ENCODE peak calls at places on chromosomes 7 and 10, in five cellular contexts. One of them, this sample, is unnamed.
A peak's percentile ranks its signal among the peaks of the same experiment; 100 is the strongest.

GRCh38 chr7:106216517-106217088 is 68.2 kb downstream of the NAMPT start:
- DNase-seq in HepG2: no peak
- DNase-seq in mesenchymal stem cell: peak; percentile 93
- DNase-seq in mesendoderm: peak; percentile 62
- DNase-seq in endodermal cell: peak; percentile 49
- DNase-seq in this sample: no peak

GRCh38 chr7:121369462-121369861 is 26.6 kb downstream of the FAM3C start:
- DNase-seq in HepG2: peak; percentile 2
- DNase-seq in mesenchymal stem cell: peak; percentile 59
- DNase-seq in mesendoderm: no peak
- DNase-seq in endodermal cell: no peak
- DNase-seq in this sample: no peak

GRCh38 chr10:97483526-97483925 is 14.7 kb downstream of the MMS19 start:
- DNase-seq in HepG2: no peak
- DNase-seq in mesenchymal stem cell: no peak
- DNase-seq in mesendoderm: no peak
- DNase-seq in endodermal cell: no peak
- DNase-seq in this sample: no peak

GRCh38 chr10:58028597-58029366 is 238.9 kb downstream of the IPMK start:
- DNase-seq in HepG2: no peak
- DNase-seq in mesenchymal stem cell: peak; percentile 58
- DNase-seq in mesendoderm: no peak
- DNase-seq in endodermal cell: no peak
- DNase-seq in this sample: no peak

GRCh38 chr10:117350905-117351304 is 24.3 kb downstream of the PDZD8 start:
- DNase-seq in HepG2: no peak
- DNase-seq in mesenchymal stem cell: no peak
- DNase-seq in mesendoderm: no peak
- DNase-seq in endodermal cell: no peak
- DNase-seq in this sample: no peak

GRCh38 chr7:32890553-32891045 is 961 bp downstream of the KBTBD2 start:
- DNase-seq in HepG2: peak; percentile 44
- DNase-seq in mesenchymal stem cell: peak; percentile 90
- DNase-seq in mesendoderm: peak; percentile 55
- DNase-seq in endodermal cell: peak; percentile 57
- DNase-seq in this sample: no peak

GRCh38 chr10:130026670-130027456 is 62.8 kb upstream of the EBF3 start:
- DNase-seq in HepG2: no peak
- DNase-seq in mesenchymal stem cell: no peak
- DNase-seq in mesendoderm: no peak
- DNase-seq in endodermal cell: no peak
- DNase-seq in this sample: no peak

GRCh38 chr10:71398991-71399375 is 2.3 kb downstream of the CDH23 start:
- DNase-seq in HepG2: no peak
- DNase-seq in mesenchymal stem cell: no peak
- DNase-seq in mesendoderm: no peak
- DNase-seq in endodermal cell: peak; percentile 52
- DNase-seq in this sample: no peak

GRCh38 chr10:78472542-78472890 is 438.9 kb downstream of the RPS24 start:
- DNase-seq in HepG2: no peak
- DNase-seq in mesenchymal stem cell: no peak
- DNase-seq in mesendoderm: no peak
- DNase-seq in endodermal cell: no peak
- DNase-seq in this sample: no peak

GRCh38 chr7:150954986-150955518 is 23.1 kb downstream of the KCNH2 start:
- DNase-seq in HepG2: no peak
- DNase-seq in mesenchymal stem cell: no peak
- DNase-seq in mesendoderm: no peak
- DNase-seq in endodermal cell: no peak
- DNase-seq in this sample: no peak

GRCh38 chr10:114856544-114857287 is 35.1 kb downstream of the FHIP2A start:
- DNase-seq in HepG2: no peak
- DNase-seq in mesenchymal stem cell: peak; percentile 64
- DNase-seq in mesendoderm: peak; percentile 28
- DNase-seq in endodermal cell: no peak
- DNase-seq in this sample: no peak

GRCh38 chr10:42476101-42476500 is 162.3 kb downstream of the ZNF33B start:
- DNase-seq in HepG2: no peak
- DNase-seq in mesenchymal stem cell: no peak
- DNase-seq in mesendoderm: no peak
- DNase-seq in endodermal cell: no peak
- DNase-seq in this sample: no peak

GRCh38 chr7:81607987-81608386 is 161.9 kb downstream of the HGF start:
- DNase-seq in HepG2: no peak
- DNase-seq in mesenchymal stem cell: no peak
- DNase-seq in mesendoderm: no peak
- DNase-seq in endodermal cell: no peak
- DNase-seq in this sample: no peak

GRCh38 chr7:48183370-48183743 is 12.1 kb downstream of the ABCA13 start:
- DNase-seq in HepG2: no peak
- DNase-seq in mesenchymal stem cell: peak; percentile 9
- DNase-seq in mesendoderm: no peak
- DNase-seq in endodermal cell: no peak
- DNase-seq in this sample: no peak

GRCh38 chr10:7950981-7951847 is 103.3 kb upstream of the GATA3 start:
- DNase-seq in HepG2: peak; percentile 37
- DNase-seq in mesenchymal stem cell: peak; percentile 44
- DNase-seq in mesendoderm: no peak
- DNase-seq in endodermal cell: no peak
- DNase-seq in this sample: no peak

GRCh38 chr10:6667679-6668270 is 87.7 kb upstream of the PRKCQ start:
- DNase-seq in HepG2: peak; percentile 18
- DNase-seq in mesenchymal stem cell: peak; percentile 49
- DNase-seq in mesendoderm: peak; percentile 57
- DNase-seq in endodermal cell: peak; percentile 74
- DNase-seq in this sample: no peak

GRCh38 chr7:129771928-129772479 is 160.5 kb downstream of the NRF1 start:
- DNase-seq in HepG2: no peak
- DNase-seq in mesenchymal stem cell: no peak
- DNase-seq in mesendoderm: peak; percentile 41
- DNase-seq in endodermal cell: peak; percentile 67
- DNase-seq in this sample: no peak

GRCh38 chr10:113488186-113488585 is 64.7 kb upstream of the HABP2 start:
- DNase-seq in HepG2: no peak
- DNase-seq in mesenchymal stem cell: no peak
- DNase-seq in mesendoderm: no peak
- DNase-seq in endodermal cell: no peak
- DNase-seq in this sample: no peak

GRCh38 chr7:57370066-57370738 is 79.8 kb upstream of the ZNF716 start:
- DNase-seq in HepG2: no peak
- DNase-seq in mesenchymal stem cell: no peak
- DNase-seq in mesendoderm: no peak
- DNase-seq in endodermal cell: no peak
- DNase-seq in this sample: no peak

GRCh38 chr7:36736827-36737211 is 12.5 kb upstream of the AOAH start:
- DNase-seq in HepG2: no peak
- DNase-seq in mesenchymal stem cell: no peak
- DNase-seq in mesendoderm: no peak
- DNase-seq in endodermal cell: no peak
- DNase-seq in this sample: no peak

GRCh38 chr10:69492746-69493462 is 41.6 kb downstream of the TSPAN15 start:
- DNase-seq in HepG2: no peak
- DNase-seq in mesenchymal stem cell: no peak
- DNase-seq in mesendoderm: no peak
- DNase-seq in endodermal cell: no peak
- DNase-seq in this sample: no peak

GRCh38 chr10:69490876-69491275 is 39.6 kb downstream of the TSPAN15 start:
- DNase-seq in HepG2: no peak
- DNase-seq in mesenchymal stem cell: no peak
- DNase-seq in mesendoderm: no peak
- DNase-seq in endodermal cell: no peak
- DNase-seq in this sample: no peak

GRCh38 chr10:69489506-69490090 is 38.3 kb downstream of the TSPAN15 start:
- DNase-seq in HepG2: no peak
- DNase-seq in mesenchymal stem cell: no peak
- DNase-seq in mesendoderm: no peak
- DNase-seq in endodermal cell: no peak
- DNase-seq in this sample: no peak

GRCh38 chr10:69492091-69492745 is 41.0 kb downstream of the TSPAN15 start:
- DNase-seq in HepG2: no peak
- DNase-seq in mesenchymal stem cell: no peak
- DNase-seq in mesendoderm: no peak
- DNase-seq in endodermal cell: no peak
- DNase-seq in this sample: no peak

GRCh38 chr10:69491611-69492010 is 40.3 kb downstream of the TSPAN15 start:
- DNase-seq in HepG2: no peak
- DNase-seq in mesenchymal stem cell: no peak
- DNase-seq in mesendoderm: no peak
- DNase-seq in endodermal cell: no peak
- DNase-seq in this sample: no peak
- H3K4me3 ChIP-seq in HepG2: no peak overlapping the region
- H3K4me3 ChIP-seq in mesenchymal stem cell: no peak overlapping the region
- H3K4me3 ChIP-seq in mesendoderm: no peak overlapping the region
- H3K4me3 ChIP-seq in endodermal cell: no peak overlapping the region
- H3K4me3 ChIP-seq in this sample: no peak overlapping the region

GRCh38 chr10:124710266-124710881 is 33.8 kb downstream of the FAM53B start:
- DNase-seq in HepG2: no peak
- DNase-seq in mesenchymal stem cell: no peak
- DNase-seq in mesendoderm: no peak
- DNase-seq in endodermal cell: no peak
- DNase-seq in this sample: no peak
- H3K4me1 ChIP-seq in HepG2: peaks cover 72% of the 10 kb centered on the region
- H3K4me1 ChIP-seq in mesenchymal stem cell: peaks cover 8% of the 10 kb centered on the region
- H3K4me1 ChIP-seq in mesendoderm: peaks cover 7% of the 10 kb centered on the region
- H3K4me1 ChIP-seq in endodermal cell: no peaks in the 10 kb centered on the region
- H3K4me1 ChIP-seq in this sample: peaks cover 59% of the 10 kb centered on the region

DNA sequence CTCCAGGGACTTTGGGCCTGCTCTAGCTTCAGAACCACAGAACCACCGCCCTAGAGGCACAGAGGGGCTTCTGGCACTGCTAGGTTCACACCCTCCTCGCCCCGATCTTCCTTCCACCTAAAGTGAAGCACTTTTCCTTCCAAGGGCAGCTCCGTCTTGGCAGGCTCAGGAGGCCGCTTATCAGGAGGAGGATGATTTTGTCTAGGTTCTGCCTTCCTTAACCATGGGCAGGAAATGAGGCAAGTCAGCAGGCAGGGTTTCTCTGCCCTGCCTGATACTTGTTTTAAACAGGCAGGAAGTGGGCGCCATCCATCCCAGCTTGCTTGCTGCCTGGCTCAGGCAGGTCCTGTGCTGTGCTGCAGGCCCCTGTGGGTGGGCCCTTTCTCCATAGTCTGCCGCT is 8.3 kb upstream of the ATP6V0E2 start:
- DNase-seq in HepG2: no peak
- DNase-seq in mesenchymal stem cell: no peak
- DNase-seq in mesendoderm: no peak
- DNase-seq in endodermal cell: peak; percentile 42
- DNase-seq in this sample: peak; percentile 42
- H3K4me3 ChIP-seq in HepG2: no peak overlapping the region
- H3K4me3 ChIP-seq in mesenchymal stem cell: no peak overlapping the region
- H3K4me3 ChIP-seq in mesendoderm: no peak overlapping the region
- H3K4me3 ChIP-seq in endodermal cell: no peak overlapping the region
- H3K4me3 ChIP-seq in this sample: no peak overlapping the region

DNA sequence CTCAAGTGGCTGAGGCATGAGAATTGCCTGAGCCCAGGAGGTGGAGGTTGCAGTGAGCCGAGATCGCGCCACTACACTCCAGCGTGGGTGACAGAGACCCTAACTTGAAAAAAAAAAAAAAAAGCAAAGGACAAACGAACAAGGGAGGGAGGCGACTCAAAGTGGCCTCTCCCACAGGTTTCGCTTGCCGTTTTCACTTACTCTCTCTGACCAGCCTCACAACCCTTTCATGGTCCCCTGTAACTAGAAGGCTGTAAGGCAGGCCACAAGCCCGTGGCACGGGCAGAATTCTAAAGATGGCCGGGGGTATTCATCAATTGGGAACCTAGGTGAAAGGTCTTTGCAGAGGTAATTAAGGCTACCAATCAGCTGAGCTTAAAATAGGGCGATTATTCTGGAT is 25.5 kb downstream of the GNA12 start:
- DNase-seq in HepG2: no peak
- DNase-seq in mesenchymal stem cell: no peak
- DNase-seq in mesendoderm: no peak
- DNase-seq in endodermal cell: no peak
- DNase-seq in this sample: no peak
- H3K4me1 ChIP-seq in HepG2: peaks cover 79% of the 10 kb centered on the region
- H3K4me1 ChIP-seq in mesenchymal stem cell: peaks cover 48% of the 10 kb centered on the region
- H3K4me1 ChIP-seq in mesendoderm: peaks cover 12% of the 10 kb centered on the region
- H3K4me1 ChIP-seq in endodermal cell: peaks cover 3% of the 10 kb centered on the region
- H3K4me1 ChIP-seq in this sample: peaks cover 16% of the 10 kb centered on the region

GRCh38 chr10:68647928-68648327 is 73.1 kb upstream of the CCAR1 start:
- DNase-seq in HepG2: peak; percentile 9
- DNase-seq in mesenchymal stem cell: peak; percentile 84
- DNase-seq in mesendoderm: no peak
- DNase-seq in endodermal cell: no peak
- DNase-seq in this sample: no peak
- H3K4me3 ChIP-seq in HepG2: no peak overlapping the region
- H3K4me3 ChIP-seq in mesenchymal stem cell: no peak overlapping the region
- H3K4me3 ChIP-seq in mesendoderm: no peak overlapping the region
- H3K4me3 ChIP-seq in endodermal cell: no peak overlapping the region
- H3K4me3 ChIP-seq in this sample: no peak overlapping the region

DNA sequence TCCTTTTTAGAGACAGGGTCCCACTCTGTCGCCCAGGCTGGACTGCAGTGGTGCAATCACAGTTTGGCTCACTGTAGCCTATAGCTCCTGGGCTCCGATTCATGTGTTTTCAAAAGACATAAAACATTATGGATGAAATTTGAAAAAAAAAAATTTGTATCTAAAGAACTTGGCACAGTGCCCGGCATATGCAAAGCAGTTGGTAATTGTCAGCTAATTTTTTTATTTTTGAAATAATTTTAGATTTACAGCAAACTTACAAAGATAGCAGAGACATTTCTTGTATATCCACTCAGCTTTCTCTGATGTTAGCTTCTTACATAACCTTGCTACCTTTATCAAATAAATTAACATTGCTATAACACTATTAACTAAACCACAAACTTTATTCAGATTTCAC is 20.3 kb upstream of the SAMD8 start:
- DNase-seq in HepG2: no peak
- DNase-seq in mesenchymal stem cell: no peak
- DNase-seq in mesendoderm: no peak
- DNase-seq in endodermal cell: no peak
- DNase-seq in this sample: no peak
- H3K4me1 ChIP-seq in HepG2: peaks cover 30% of the 10 kb centered on the region
- H3K4me1 ChIP-seq in mesenchymal stem cell: no peaks in the 10 kb centered on the region
- H3K4me1 ChIP-seq in mesendoderm: peaks cover 13% of the 10 kb centered on the region
- H3K4me1 ChIP-seq in endodermal cell: peaks cover 11% of the 10 kb centered on the region
- H3K4me1 ChIP-seq in this sample: no peaks in the 10 kb centered on the region

DNA sequence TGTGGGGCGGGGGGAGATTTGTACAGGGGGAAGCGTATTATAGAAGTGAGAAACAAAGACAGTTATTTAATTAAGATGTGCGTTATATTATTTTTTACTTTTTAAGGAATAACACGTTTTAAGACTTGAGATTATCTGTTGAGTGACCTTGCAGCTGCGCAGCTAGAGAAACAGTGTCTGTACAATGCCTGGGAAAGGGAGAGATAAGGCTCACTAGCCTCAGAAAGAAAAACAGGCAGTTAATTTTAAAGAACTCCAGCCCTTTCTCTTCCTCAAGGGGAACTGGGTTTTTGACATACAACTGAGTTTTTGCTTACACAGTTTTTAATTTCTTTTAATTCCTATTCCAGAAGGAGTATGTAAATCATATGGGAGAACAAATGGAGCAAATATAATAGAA is 50.7 kb downstream of the LMBR1 start:
- DNase-seq in HepG2: no peak
- DNase-seq in mesenchymal stem cell: no peak
- DNase-seq in mesendoderm: no peak
- DNase-seq in endodermal cell: no peak
- DNase-seq in this sample: no peak
- H3K4me3 ChIP-seq in HepG2: no peak overlapping the region
- H3K4me3 ChIP-seq in mesenchymal stem cell: no peak overlapping the region
- H3K4me3 ChIP-seq in mesendoderm: no peak overlapping the region
- H3K4me3 ChIP-seq in endodermal cell: no peak overlapping the region
- H3K4me3 ChIP-seq in this sample: no peak overlapping the region

GRCh38 chr7:4208586-4208985 is 473.5 kb upstream of the FOXK1 start:
- DNase-seq in HepG2: no peak
- DNase-seq in mesenchymal stem cell: no peak
- DNase-seq in mesendoderm: no peak
- DNase-seq in endodermal cell: no peak
- DNase-seq in this sample: no peak
- H3K4me1 ChIP-seq in HepG2: peaks cover 8% of the 10 kb centered on the region
- H3K4me1 ChIP-seq in mesenchymal stem cell: no peaks in the 10 kb centered on the region
- H3K4me1 ChIP-seq in mesendoderm: no peaks in the 10 kb centered on the region
- H3K4me1 ChIP-seq in endodermal cell: no peaks in the 10 kb centered on the region
- H3K4me1 ChIP-seq in this sample: no peaks in the 10 kb centered on the region

This sample was measured in mucosa of descending colon.